ENCODE peak calls at places on chromosomes 7 and 10, in five cellular contexts. One of them, this sample, is unnamed.

GRCh38 chr10:102452672-102453340 is 1.5 kb upstream of the C10orf95 start:
- DNase-seq in hippocampal formation: no peak
- DNase-seq in WERI-Rb-1: peak; percentile 34
- DNase-seq in ecto neural progenitor cell: no peak
- DNase-seq in effector memory CD8-positive, alpha-beta T cell: no peak
- DNase-seq in this sample: peak; percentile 72

GRCh38 chr7:21092923-21093702 is 306.4 kb upstream of the SP8 start:
- DNase-seq in ecto neural progenitor cell: no peak
- DNase-seq in effector memory CD8-positive, alpha-beta T cell: no peak
- DNase-seq in hippocampal formation: no peak
- DNase-seq in WERI-Rb-1: no peak
- DNase-seq in this sample: no peak

GRCh38 chr10:57864789-57865676 is 402.7 kb downstream of the IPMK start:
- DNase-seq in WERI-Rb-1: no peak
- DNase-seq in effector memory CD8-positive, alpha-beta T cell: no peak
- DNase-seq in ecto neural progenitor cell: no peak
- DNase-seq in hippocampal formation: no peak
- DNase-seq in this sample: no peak

GRCh38 chr7:23347007-23347681 is 48.0 kb downstream of the MALSU1 start:
- DNase-seq in ecto neural progenitor cell: no peak
- DNase-seq in effector memory CD8-positive, alpha-beta T cell: no peak
- DNase-seq in hippocampal formation: no peak
- DNase-seq in WERI-Rb-1: no peak
- DNase-seq in this sample: peak; percentile 31

GRCh38 chr10:112981553-112981952 is 31.5 kb downstream of the TCF7L2 start:
- DNase-seq in hippocampal formation: no peak
- DNase-seq in WERI-Rb-1: no peak
- DNase-seq in ecto neural progenitor cell: no peak
- DNase-seq in effector memory CD8-positive, alpha-beta T cell: peak; percentile 5
- DNase-seq in this sample: no peak

GRCh38 chr7:122412441-122412840 is 107.9 kb upstream of the FEZF1 start:
- DNase-seq in ecto neural progenitor cell: no peak
- DNase-seq in WERI-Rb-1: no peak
- DNase-seq in effector memory CD8-positive, alpha-beta T cell: no peak
- DNase-seq in hippocampal formation: no peak
- DNase-seq in this sample: no peak

GRCh38 chr7:16494551-16494950 is 29.0 kb upstream of the SOSTDC1 start:
- DNase-seq in WERI-Rb-1: no peak
- DNase-seq in hippocampal formation: no peak
- DNase-seq in ecto neural progenitor cell: no peak
- DNase-seq in effector memory CD8-positive, alpha-beta T cell: no peak
- DNase-seq in this sample: no peak

GRCh38 chr10:127449491-127449890 is 99.6 kb upstream of the NPS start:
- DNase-seq in WERI-Rb-1: peak; percentile 85
- DNase-seq in hippocampal formation: no peak
- DNase-seq in effector memory CD8-positive, alpha-beta T cell: no peak
- DNase-seq in ecto neural progenitor cell: no peak
- DNase-seq in this sample: no peak

GRCh38 chr10:32039745-32040144 is 16.5 kb downstream of the KIF5B start:
- DNase-seq in effector memory CD8-positive, alpha-beta T cell: no peak
- DNase-seq in WERI-Rb-1: no peak
- DNase-seq in ecto neural progenitor cell: no peak
- DNase-seq in hippocampal formation: no peak
- DNase-seq in this sample: no peak

GRCh38 chr10:86258488-86258887 is 108.1 kb downstream of the GRID1 start:
- DNase-seq in WERI-Rb-1: no peak
- DNase-seq in ecto neural progenitor cell: peak; percentile 13
- DNase-seq in effector memory CD8-positive, alpha-beta T cell: no peak
- DNase-seq in hippocampal formation: peak; percentile 88
- DNase-seq in this sample: no peak

GRCh38 chr10:88343761-88344484 is 239.2 kb downstream of the RNLS start:
- DNase-seq in effector memory CD8-positive, alpha-beta T cell: no peak
- DNase-seq in ecto neural progenitor cell: no peak
- DNase-seq in hippocampal formation: peak; percentile 1
- DNase-seq in WERI-Rb-1: no peak
- DNase-seq in this sample: no peak

GRCh38 chr10:21535494-21535818 is 1.4 kb downstream of the MLLT10 start:
- DNase-seq in effector memory CD8-positive, alpha-beta T cell: no peak
- DNase-seq in hippocampal formation: no peak
- DNase-seq in ecto neural progenitor cell: no peak
- DNase-seq in WERI-Rb-1: no peak
- DNase-seq in this sample: no peak

GRCh38 chr10:72029414-72029813 is 58.9 kb downstream of the SPOCK2 start:
- DNase-seq in hippocampal formation: no peak
- DNase-seq in effector memory CD8-positive, alpha-beta T cell: no peak
- DNase-seq in ecto neural progenitor cell: no peak
- DNase-seq in WERI-Rb-1: no peak
- DNase-seq in this sample: no peak

GRCh38 chr10:8508882-8509281 is 454.4 kb downstream of the GATA3 start:
- DNase-seq in effector memory CD8-positive, alpha-beta T cell: no peak
- DNase-seq in ecto neural progenitor cell: no peak
- DNase-seq in hippocampal formation: no peak
- DNase-seq in WERI-Rb-1: no peak
- DNase-seq in this sample: no peak

GRCh38 chr10:124288928-124289921 is 129.5 kb downstream of the OAT start:
- DNase-seq in effector memory CD8-positive, alpha-beta T cell: no peak
- DNase-seq in ecto neural progenitor cell: no peak
- DNase-seq in hippocampal formation: no peak
- DNase-seq in WERI-Rb-1: no peak
- DNase-seq in this sample: no peak

GRCh38 chr7:70810558-70811139 is 321.3 kb upstream of the GALNT17 start:
- DNase-seq in ecto neural progenitor cell: no peak
- DNase-seq in hippocampal formation: no peak
- DNase-seq in WERI-Rb-1: no peak
- DNase-seq in effector memory CD8-positive, alpha-beta T cell: no peak
- DNase-seq in this sample: no peak

GRCh38 chr7:17971392-17971791 is 31.1 kb upstream of the SNX13 start:
- DNase-seq in WERI-Rb-1: no peak
- DNase-seq in effector memory CD8-positive, alpha-beta T cell: no peak
- DNase-seq in ecto neural progenitor cell: no peak
- DNase-seq in hippocampal formation: peak; percentile 5
- DNase-seq in this sample: no peak

GRCh38 chr10:130957423-130957822 is 354.1 kb downstream of the TCERG1L start:
- DNase-seq in effector memory CD8-positive, alpha-beta T cell: no peak
- DNase-seq in WERI-Rb-1: no peak
- DNase-seq in ecto neural progenitor cell: no peak
- DNase-seq in hippocampal formation: no peak
- DNase-seq in this sample: no peak

GRCh38 chr7:92246363-92247101 is 758 bp downstream of the ANKIB1 start:
- DNase-seq in effector memory CD8-positive, alpha-beta T cell: no peak
- DNase-seq in hippocampal formation: peak; percentile 43
- DNase-seq in ecto neural progenitor cell: no peak
- DNase-seq in WERI-Rb-1: peak; percentile 31
- DNase-seq in this sample: peak; percentile 8

GRCh38 chr7:157041004-157041403 is 30.5 kb upstream of the MNX1 start:
- DNase-seq in WERI-Rb-1: no peak
- DNase-seq in hippocampal formation: no peak
- DNase-seq in effector memory CD8-positive, alpha-beta T cell: no peak
- DNase-seq in ecto neural progenitor cell: no peak
- DNase-seq in this sample: no peak

GRCh38 chr7:6271091-6271658 is 1.2 kb downstream of the CYTH3 start:
- DNase-seq in hippocampal formation: peak; percentile 71
- DNase-seq in ecto neural progenitor cell: peak; percentile 54
- DNase-seq in WERI-Rb-1: no peak
- DNase-seq in effector memory CD8-positive, alpha-beta T cell: peak; percentile 38
- DNase-seq in this sample: peak; percentile 77

GRCh38 chr10:21692909-21693308 is 158.9 kb downstream of the MLLT10 start:
- DNase-seq in effector memory CD8-positive, alpha-beta T cell: no peak
- DNase-seq in ecto neural progenitor cell: no peak
- DNase-seq in WERI-Rb-1: no peak
- DNase-seq in hippocampal formation: no peak
- DNase-seq in this sample: no peak

GRCh38 chr7:100044719-100045118 is 4.9 kb upstream of the ZSCAN21 start:
- DNase-seq in hippocampal formation: no peak
- DNase-seq in effector memory CD8-positive, alpha-beta T cell: no peak
- DNase-seq in ecto neural progenitor cell: no peak
- DNase-seq in WERI-Rb-1: no peak
- DNase-seq in this sample: no peak

GRCh38 chr10:75137533-75138438 is 26.3 kb downstream of the SAMD8 start:
- DNase-seq in WERI-Rb-1: no peak
- DNase-seq in ecto neural progenitor cell: no peak
- DNase-seq in hippocampal formation: no peak
- DNase-seq in effector memory CD8-positive, alpha-beta T cell: no peak
- DNase-seq in this sample: peak; percentile 42

GRCh38 chr7:141709749-141710148 is 1.6 kb downstream of the WEE2 start:
- DNase-seq in hippocampal formation: no peak
- DNase-seq in effector memory CD8-positive, alpha-beta T cell: no peak
- DNase-seq in WERI-Rb-1: no peak
- DNase-seq in ecto neural progenitor cell: no peak
- DNase-seq in this sample: no peak

GRCh38 chr7:128875523-128875948 is 12.9 kb downstream of the ATP6V1F start:
- DNase-seq in hippocampal formation: no peak
- DNase-seq in ecto neural progenitor cell: no peak
- DNase-seq in effector memory CD8-positive, alpha-beta T cell: no peak
- DNase-seq in WERI-Rb-1: no peak
- DNase-seq in this sample: no peak

GRCh38 chr10:106571216-106571954 is 593.1 kb downstream of the SORCS1 start:
- DNase-seq in effector memory CD8-positive, alpha-beta T cell: no peak
- DNase-seq in ecto neural progenitor cell: no peak
- DNase-seq in hippocampal formation: peak; percentile 76
- DNase-seq in WERI-Rb-1: peak; percentile 16
- DNase-seq in this sample: peak; percentile 26

GRCh38 chr7:84603545-84603944 is 409.0 kb upstream of the SEMA3A start:
- DNase-seq in WERI-Rb-1: no peak
- DNase-seq in ecto neural progenitor cell: no peak
- DNase-seq in hippocampal formation: no peak
- DNase-seq in effector memory CD8-positive, alpha-beta T cell: no peak
- DNase-seq in this sample: no peak

GRCh38 chr10:84308481-84309304 is 19.7 kb upstream of the CCSER2 start:
- DNase-seq in WERI-Rb-1: no peak
- DNase-seq in hippocampal formation: no peak
- DNase-seq in effector memory CD8-positive, alpha-beta T cell: no peak
- DNase-seq in ecto neural progenitor cell: no peak
- DNase-seq in this sample: peak; percentile 71

GRCh38 chr7:7779888-7780287 is 61.5 kb upstream of the RPA3 start:
- DNase-seq in hippocampal formation: no peak
- DNase-seq in WERI-Rb-1: no peak
- DNase-seq in effector memory CD8-positive, alpha-beta T cell: no peak
- DNase-seq in ecto neural progenitor cell: no peak
- DNase-seq in this sample: no peak

GRCh38 chr7:73715648-73716317 is 3.7 kb downstream of the STX1A start:
- DNase-seq in effector memory CD8-positive, alpha-beta T cell: no peak
- DNase-seq in WERI-Rb-1: peak; percentile 56
- DNase-seq in hippocampal formation: no peak
- DNase-seq in ecto neural progenitor cell: no peak
- DNase-seq in this sample: peak; percentile 92

GRCh38 chr10:4934391-4934987 is 28.7 kb upstream of the AKR1C1 start:
- DNase-seq in hippocampal formation: no peak
- DNase-seq in ecto neural progenitor cell: no peak
- DNase-seq in WERI-Rb-1: no peak
- DNase-seq in effector memory CD8-positive, alpha-beta T cell: no peak
- DNase-seq in this sample: no peak

GRCh38 chr7:12757443-12757842 is 70.0 kb downstream of the ARL4A start:
- DNase-seq in ecto neural progenitor cell: no peak
- DNase-seq in hippocampal formation: no peak
- DNase-seq in effector memory CD8-positive, alpha-beta T cell: no peak
- DNase-seq in WERI-Rb-1: no peak
- DNase-seq in this sample: peak; percentile 81

GRCh38 chr10:78947226-78947625 is 121.5 kb upstream of the ZMIZ1 start:
- DNase-seq in ecto neural progenitor cell: no peak
- DNase-seq in hippocampal formation: no peak
- DNase-seq in effector memory CD8-positive, alpha-beta T cell: no peak
- DNase-seq in WERI-Rb-1: no peak
- DNase-seq in this sample: no peak

GRCh38 chr7:95269640-95270039 is 54.7 kb downstream of the PON1 start:
- DNase-seq in effector memory CD8-positive, alpha-beta T cell: no peak
- DNase-seq in WERI-Rb-1: no peak
- DNase-seq in ecto neural progenitor cell: no peak
- DNase-seq in hippocampal formation: no peak
- DNase-seq in this sample: no peak

GRCh38 chr7:30933124-30933893 is 21.7 kb downstream of the AQP1 start:
- DNase-seq in WERI-Rb-1: peak; percentile 93
- DNase-seq in hippocampal formation: no peak
- DNase-seq in effector memory CD8-positive, alpha-beta T cell: no peak
- DNase-seq in ecto neural progenitor cell: peak; percentile 75
- DNase-seq in this sample: no peak

GRCh38 chr10:3404381-3404780 is 231.8 kb upstream of the PITRM1 start:
- DNase-seq in effector memory CD8-positive, alpha-beta T cell: no peak
- DNase-seq in ecto neural progenitor cell: no peak
- DNase-seq in WERI-Rb-1: no peak
- DNase-seq in hippocampal formation: no peak
- DNase-seq in this sample: no peak

GRCh38 chr10:100370976-100371706 is 24.1 kb downstream of the SCD start:
- DNase-seq in WERI-Rb-1: peak; percentile 42
- DNase-seq in ecto neural progenitor cell: peak; percentile 85
- DNase-seq in effector memory CD8-positive, alpha-beta T cell: peak; percentile 47
- DNase-seq in hippocampal formation: peak; percentile 72
- DNase-seq in this sample: peak; percentile 95

This sample was measured in MG63.